ENCODE peak calls at places on chromosome 4, in four cellular contexts. O is right cardiac atrium; K is C1 segment of cervical spinal cord; I is activated CD4-positive, alpha-beta T cell treated with anti-CD3 and anti-CD28 coated beads for 1 hour. Z is an unnamed sample.

GRCh38 chr4:107824367-107825071 is at the start of gene SGMS2:
- DNase-seq in I (no peak), K (peak), O (peak), Z (peak)

GRCh38 chr4:53714377-53715140 is 123.3 kb upstream of the LNX1 start:
- DNase-seq in I (no peak), K (no peak), O (no peak), Z (no peak)

GRCh38 chr4:53809816-53810215 is 218.5 kb upstream of the LNX1 start:
- DNase-seq in K (no peak), O (no peak), I (no peak), Z (no peak)

GRCh38 chr4:182897601-182898478 is 19.3 kb downstream of the DCTD start:
- DNase-seq in I (no peak), O (no peak), K (no peak), Z (no peak)

GRCh38 chr4:112058433-112058832 is 86.8 kb upstream of the FAM241A start:
- DNase-seq in I (no peak), O (no peak), K (no peak), Z (no peak)

GRCh38 chr4:171993247-171993646 is 180.0 kb downstream of the GALNTL6 start:
- DNase-seq in O (no peak), K (no peak), I (no peak), Z (no peak)

GRCh38 chr4:163702736-163703135 is 208.2 kb downstream of the TMA16 start:
- DNase-seq in K (no peak), O (no peak), I (no peak), Z (no peak)

GRCh38 chr4:76011018-76011670 is 3.8 kb upstream of the CXCL9 start:
- DNase-seq in O (no peak), I (no peak), K (no peak), Z (no peak)

GRCh38 chr4:96194993-96195392 is 355.1 kb downstream of the PDHA2 start:
- DNase-seq in O (no peak), I (no peak), K (no peak), Z (no peak)

GRCh38 chr4:25843340-25844097 is 19.3 kb downstream of the SEL1L3 start:
- DNase-seq in I (no peak), O (peak), K (peak), Z (no peak)

GRCh38 chr4:114598191-114599121 is at the start of gene UGT8:
- DNase-seq in K (peak), I (no peak), O (peak), Z (peak)

GRCh38 chr4:23401572-23401971 is 488.3 kb downstream of the PPARGC1A start:
- DNase-seq in O (no peak), I (no peak), K (no peak), Z (no peak)

GRCh38 chr4:135718019-135718418 is 1516.4 kb upstream of the PABPC4L start:
- DNase-seq in O (no peak), I (no peak), K (no peak), Z (no peak)

GRCh38 chr4:141027421-141027820 is 105.8 kb downstream of the RNF150 start:
- DNase-seq in O (no peak), K (peak), I (no peak), Z (no peak)

GRCh38 chr4:72909461-72909860 is 160.1 kb downstream of the COX18 start:
- DNase-seq in O (no peak), K (no peak), I (no peak), Z (no peak)

GRCh38 chr4:95231713-95232112 is 317.1 kb downstream of the UNC5C start:
- DNase-seq in I (no peak), O (no peak), K (no peak), Z (no peak)

GRCh38 chr4:7902101-7902553 is 37.5 kb downstream of the AFAP1 start:
- DNase-seq in I (no peak), K (no peak), O (no peak), Z (no peak)

GRCh38 chr4:122787940-122788339 is 38.7 kb upstream of the FGF2 start:
- DNase-seq in O (no peak), K (no peak), I (no peak), Z (no peak)

GRCh38 chr4:47209833-47210232 is 178.5 kb downstream of the GABRB1 start:
- DNase-seq in I (no peak), K (no peak), O (no peak), Z (no peak)

GRCh38 chr4:37661643-37662221 is 24.4 kb downstream of the RELL1 start:
- DNase-seq in K (no peak), O (no peak), I (no peak), Z (no peak)

GRCh38 chr4:147831452-147832192 is 99.7 kb downstream of the ARHGAP10 start:
- DNase-seq in K (no peak), O (peak), I (no peak), Z (no peak)

GRCh38 chr4:6196324-6196723 is 4.0 kb downstream of the JAKMIP1 start:
- DNase-seq in O (no peak), K (no peak), I (no peak), Z (no peak)

GRCh38 chr4:133982533-133983224 is 218.9 kb downstream of the PABPC4L start:
- DNase-seq in I (no peak), K (no peak), O (no peak), Z (no peak)

GRCh38 chr4:47155907-47156306 is 124.5 kb downstream of the GABRB1 start:
- DNase-seq in I (no peak), K (no peak), O (no peak), Z (no peak)

GRCh38 chr4:74117024-74117534 is 18.1 kb upstream of the CXCL2 start:
- DNase-seq in I (no peak), K (peak), O (peak), Z (peak)

GRCh38 chr4:30866444-30866843 is 146.3 kb downstream of the PCDH7 start:
- DNase-seq in I (no peak), K (no peak), O (no peak), Z (no peak)

GRCh38 chr4:152106781-152107321 is 346.0 kb upstream of the GATB start:
- DNase-seq in O (no peak), I (no peak), K (peak), Z (no peak)

GRCh38 chr4:179596621-179597020 is 2154.4 kb upstream of the AGA start:
- DNase-seq in O (no peak), I (no peak), K (no peak), Z (no peak)

GRCh38 chr4:46432923-46433322 is 43.0 kb upstream of the GABRA2 start:
- DNase-seq in K (no peak), I (no peak), O (no peak), Z (no peak)

GRCh38 chr4:8588196-8588470 is 4.4 kb upstream of the CPZ start:
- DNase-seq in K (no peak), I (no peak), O (no peak), Z (no peak)

GRCh38 chr4:7379161-7379560 is 55.6 kb downstream of the PSAPL1 start:
- DNase-seq in O (no peak), K (no peak), I (no peak), Z (no peak)

GRCh38 chr4:146915132-146915531 is 30.5 kb downstream of the TTC29 start:
- DNase-seq in O (no peak), K (no peak), I (no peak), Z (no peak)

GRCh38 chr4:188942606-188943005 is 803.4 kb downstream of the TRIML1 start:
- DNase-seq in O (no peak), K (no peak), I (no peak), Z (no peak)

GRCh38 chr4:185730387-185730786 is 81.6 kb downstream of the SORBS2 start:
- DNase-seq in K (no peak), I (no peak), O (no peak), Z (no peak)

GRCh38 chr4:15855804-15856475 is 77.8 kb downstream of the CD38 start:
- DNase-seq in K (peak), I (no peak), O (peak), Z (no peak)

GRCh38 chr4:82776925-82777542 is 21.6 kb downstream of the SCD5 start:
- DNase-seq in O (no peak), I (no peak), K (no peak), Z (no peak)

GRCh38 chr4:112038861-112039260 is 106.4 kb upstream of the FAM241A start:
- DNase-seq in K (no peak), I (no peak), O (no peak), Z (no peak)